ENCODE peak calls at places on chromosomes 3 and 15, in ten cellular contexts. B is activated CD4-positive, alpha-beta T cell treated with anti-CD3 and anti-CD28 coated beads, Interleukin-2, amount 50 U/mL, for 1 hour; G is WTC11; K is esophagus squamous epithelium; D is fibroblast of villous mesenchyme; A is CD4-positive, alpha-beta T cell; J is activated T-cell treated with anti-CD3 and anti-CD28 coated beads, Interleukin-2, amount 50 U/mL, for 72 hours; C is D721Med; X is brain microvascular endothelial cell; I is sigmoid colon. N is an unnamed sample.

GRCh38 chr3:186844908-186845307 is 2.4 kb downstream of the ADIPOQ start:
- DNase-seq in C (no peak), X (no peak), A (no peak), G (no peak), J (no peak), D (no peak), K (no peak), B (no peak), I (no peak), N (no peak)

GRCh38 chr15:99732268-99732641 is 982 bp downstream of the LYSMD4 start:
- DNase-seq in G (no peak), K (no peak), A (no peak), B (no peak), C (no peak), J (no peak), D (peak), X (no peak), I (no peak), N (no peak)

GRCh38 chr3:111739241-111739952 is 119.7 kb upstream of the PHLDB2 start:
- DNase-seq in D (peak), K (no peak), B (no peak), X (peak), G (no peak), A (no peak), I (peak), J (no peak), C (no peak), N (no peak)

GRCh38 chr15:55827965-55828364 is 85.0 kb upstream of the PRTG start:
- DNase-seq in X (no peak), J (no peak), G (no peak), K (no peak), C (no peak), A (no peak), D (no peak), B (no peak), I (no peak), N (no peak)

GRCh38 chr3:55143928-55144671 is 216.2 kb upstream of the LRTM1 start:
- DNase-seq in K (no peak), B (no peak), X (peak), D (peak), J (no peak), I (no peak), G (no peak), C (no peak), A (no peak), N (no peak)

GRCh38 chr3:150020527-150020926 is 49.8 kb upstream of the PFN2 start:
- DNase-seq in B (no peak), K (no peak), C (no peak), D (peak), A (no peak), X (peak), J (no peak), I (no peak), G (no peak), N (no peak)

GRCh38 chr3:119194237-119195150 is 21.1 kb downstream of the UPK1B start:
- DNase-seq in C (no peak), J (no peak), D (no peak), I (no peak), B (no peak), A (no peak), G (no peak), K (no peak), X (no peak), N (no peak)

GRCh38 chr3:37628711-37629301 is 232.9 kb upstream of the CTDSPL start:
- DNase-seq in C (no peak), K (no peak), G (no peak), I (peak), B (no peak), J (no peak), X (no peak), A (no peak), D (peak), N (no peak)

GRCh38 chr15:35182841-35183479 is 97.9 kb upstream of the NANOGP8 start:
- DNase-seq in I (no peak), J (no peak), K (no peak), D (no peak), X (no peak), B (no peak), C (no peak), A (no peak), G (peak), N (no peak)

GRCh38 chr15:88480981-88481380 is 13.5 kb downstream of the MRPS11 start:
- DNase-seq in J (no peak), I (no peak), K (no peak), X (no peak), D (no peak), B (no peak), A (no peak), G (no peak), C (no peak), N (no peak)

GRCh38 chr15:69992326-69992725 is 105.4 kb downstream of the TLE3 start:
- DNase-seq in C (no peak), G (no peak), K (no peak), J (no peak), B (no peak), X (no peak), D (no peak), A (no peak), I (no peak), N (no peak)

GRCh38 chr15:65041787-65042186 is 3.4 kb upstream of the SLC51B start:
- DNase-seq in J (no peak), I (no peak), D (no peak), X (no peak), A (no peak), C (no peak), B (no peak), K (no peak), G (no peak), N (no peak)

GRCh38 chr15:78000089-78000926 is 77.2 kb downstream of the TBC1D2B start:
- DNase-seq in D (peak), B (peak), C (peak), A (peak), G (peak), J (peak), K (peak), I (peak), X (peak), N (peak)